ENCODE peak calls at places on chromosome 5, in five cellular contexts. K is OCI-LY7, A is cardiac fibroblast, R is uterus, D is heart left ventricle. S is an unnamed sample.

GRCh38 chr5:147690595-147690994 is 91.9 kb downstream of the JAKMIP2 start:
- DNase-seq in D (no peak), A (no peak), K (peak), R (no peak), S (no peak)

GRCh38 chr5:76537073-76537543 is 86.1 kb downstream of the F2RL2 start:
- DNase-seq in A (peak), R (no peak), K (no peak), D (no peak), S (no peak)

GRCh38 chr5:61535828-61536227 is 203.8 kb downstream of the ZSWIM6 start:
- DNase-seq in D (no peak), K (no peak), A (no peak), R (no peak), S (no peak)

GRCh38 chr5:93273176-93273575 is 307.8 kb downstream of the NR2F1-AS1 start:
- DNase-seq in A (peak), R (no peak), D (no peak), K (no peak), S (no peak)

GRCh38 chr5:167786871-167787568 is 504.4 kb upstream of the WWC1 start:
- DNase-seq in A (no peak), K (no peak), D (no peak), R (no peak), S (no peak)

GRCh38 chr5:43780586-43780985 is 177.6 kb downstream of the NNT start:
- DNase-seq in A (peak), R (no peak), K (no peak), D (no peak), S (no peak)

GRCh38 chr5:115850771-115851416 is 9.2 kb downstream of the AP3S1 start:
- DNase-seq in D (no peak), R (no peak), K (no peak), A (peak), S (no peak)

GRCh38 chr5:17440766-17441165 is 57.3 kb upstream of the TAF11L2 start:
- DNase-seq in K (no peak), R (no peak), A (no peak), D (no peak), S (no peak)

GRCh38 chr5:66660401-66660800 is 64.2 kb downstream of the MAST4 start:
- DNase-seq in A (peak), D (no peak), K (no peak), R (no peak), S (no peak)

GRCh38 chr5:67476531-67476930 is 279.9 kb upstream of the CD180 start:
- DNase-seq in A (no peak), R (no peak), K (no peak), D (no peak), S (no peak)

GRCh38 chr5:157546456-157547100 is 29.0 kb downstream of the ADAM19 start:
- DNase-seq in K (no peak), R (peak), D (peak), A (peak), S (no peak)

GRCh38 chr5:59943721-59944120 is 50.2 kb upstream of the PDE4D start:
- DNase-seq in K (no peak), D (no peak), A (no peak), R (no peak), S (no peak)

GRCh38 chr5:75324791-75325190 is 12.2 kb upstream of the HMGCR start:
- DNase-seq in K (no peak), D (no peak), A (no peak), R (no peak), S (no peak)

GRCh38 chr5:473344-474192 is 30.6 kb downstream of the EXOC3 start:
- DNase-seq in K (no peak), D (no peak), R (no peak), A (peak), S (no peak)

GRCh38 chr5:137572042-137572695 is 73.0 kb upstream of the SPOCK1 start:
- DNase-seq in K (no peak), A (no peak), D (no peak), R (no peak), S (no peak)

GRCh38 chr5:121429761-121430160 is 421.9 kb upstream of the FTMT start:
- DNase-seq in D (no peak), R (no peak), A (no peak), K (no peak), S (no peak)

GRCh38 chr5:56734066-56734766 is 81.1 kb upstream of the MAP3K1 start:
- DNase-seq in D (no peak), A (no peak), R (no peak), K (peak), S (peak)

GRCh38 chr5:37478086-37478485 is 99.0 kb downstream of the WDR70 start:
- DNase-seq in R (no peak), A (no peak), K (no peak), D (no peak), S (no peak)

GRCh38 chr5:169153405-169153804 is 147.5 kb downstream of the SLIT3 start:
- DNase-seq in R (peak), A (peak), D (no peak), K (no peak), S (no peak)

DNA sequence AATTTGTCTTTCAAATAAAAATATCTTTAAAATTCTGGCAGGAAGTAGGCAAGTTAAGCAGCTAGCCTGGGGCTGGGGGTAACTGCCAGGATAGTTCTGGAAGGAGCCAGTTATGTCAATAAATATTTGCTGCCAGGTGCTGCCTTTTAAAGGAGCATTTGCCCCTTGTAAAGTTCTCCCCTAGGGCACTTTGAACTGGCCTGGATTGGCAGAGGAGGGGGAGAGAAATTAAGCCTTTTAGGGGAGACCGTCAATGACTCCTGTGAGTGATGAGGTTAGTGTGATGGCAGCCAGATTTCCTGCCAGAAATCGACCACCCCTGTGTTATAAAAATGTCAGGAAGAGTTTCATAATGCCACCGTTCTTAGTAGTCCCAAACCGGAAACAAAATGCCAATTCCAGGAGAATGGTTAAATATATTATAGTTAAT is 89.8 kb upstream of the ELL2 start:
- DNase-seq in K (no peak), R (no peak), D (no peak), A (no peak), S (no peak)
- H3K4me3 ChIP-seq in K (no peak), R (no peak), D (no peak), A (no peak), S (no peak)

GRCh38 chr5:132495063-132495671 is 4.6 kb upstream of the IRF1 start:
- DNase-seq in D (no peak), A (no peak), K (no peak), R (no peak), S (no peak)

GRCh38 chr5:132497488-132497997 is 7.0 kb upstream of the IRF1 start:
- DNase-seq in K (peak), R (peak), D (peak), A (peak), S (no peak)

GRCh38 chr5:132496631-132497487 is 6.3 kb upstream of the IRF1 start:
- DNase-seq in R (peak), A (peak), K (peak), D (peak), S (no peak)

GRCh38 chr5:132493821-132494220 is 3.2 kb upstream of the IRF1 start:
- DNase-seq in K (no peak), R (no peak), A (no peak), D (no peak), S (no peak)

GRCh38 chr5:132495672-132496630 is 5.4 kb upstream of the IRF1 start:
- DNase-seq in R (peak), D (peak), K (peak), A (peak), S (no peak)
- TF ChIP-seq CTCF in R (peak), D (peak), K (peak), A (no peak), S (no peak)

DNA sequence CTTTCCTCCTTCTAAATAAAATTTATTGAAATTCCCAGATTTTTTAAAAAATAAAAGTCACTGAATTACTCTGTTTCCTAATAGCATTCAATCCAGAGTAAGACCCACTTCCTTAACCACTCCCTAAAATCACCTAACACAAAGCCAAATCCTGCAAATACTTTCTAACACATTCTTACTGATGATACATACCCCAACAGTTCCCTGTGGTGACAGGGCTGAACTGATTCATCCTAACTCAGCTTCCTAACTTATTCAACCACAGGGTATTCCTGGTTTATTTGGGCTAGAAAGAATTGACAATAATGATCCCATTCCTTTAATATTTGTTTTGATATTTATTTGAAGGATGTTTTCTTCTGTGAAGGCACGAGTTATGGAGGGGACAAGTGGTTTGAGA is 40.7 kb upstream of the ZNF300 start:
- DNase-seq in R (no peak), A (peak), D (no peak), K (no peak), S (no peak)
- H3K4me3 ChIP-seq in R (peak), A (peak), D (peak), K (no peak), S (peak)

GRCh38 chr5:4142842-4143241 is 547.2 kb downstream of the IRX1 start:
- DNase-seq in A (no peak), R (no peak), D (no peak), K (no peak), S (no peak)
- TF ChIP-seq CTCF in A (no peak), R (no peak), D (no peak), K (no peak), S (no peak)

DNA sequence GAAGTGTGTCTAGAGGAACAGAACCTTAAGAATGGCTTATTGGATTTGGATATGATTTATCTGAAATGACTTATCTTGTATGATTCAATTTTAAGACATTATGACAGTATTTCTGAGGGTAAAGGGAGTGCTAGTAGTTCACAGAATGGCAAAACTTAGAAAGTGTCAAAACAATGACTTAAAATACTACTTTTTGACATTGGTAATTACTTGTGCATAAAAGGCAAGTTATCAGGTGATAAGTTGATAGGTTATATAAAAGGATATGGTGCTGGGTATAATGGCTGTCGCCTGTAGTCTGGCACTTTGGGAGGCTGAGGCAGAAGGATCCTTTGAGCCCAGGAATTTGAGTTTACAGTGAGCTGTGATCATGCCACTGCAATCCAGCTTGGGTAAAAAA is 494.4 kb downstream of the CDH9 start:
- DNase-seq in D (no peak), K (no peak), A (no peak), R (no peak), S (no peak)
- H3K4me3 ChIP-seq in D (no peak), K (no peak), A (no peak), R (no peak), S (no peak)

GRCh38 chr5:142717582-142718215 is 31.8 kb upstream of the FGF1 start:
- DNase-seq in A (peak), R (peak), D (peak), K (peak), S (no peak)
- TF ChIP-seq CTCF in A (peak), R (peak), D (peak), K (peak), S (peak)

GRCh38 chr5:16253856-16254255 is 74.3 kb upstream of the MARCHF11 start:
- DNase-seq in D (no peak), K (no peak), R (no peak), A (no peak), S (no peak)
- H3K4me3 ChIP-seq in D (no peak), K (no peak), R (no peak), A (no peak), S (no peak)

DNA sequence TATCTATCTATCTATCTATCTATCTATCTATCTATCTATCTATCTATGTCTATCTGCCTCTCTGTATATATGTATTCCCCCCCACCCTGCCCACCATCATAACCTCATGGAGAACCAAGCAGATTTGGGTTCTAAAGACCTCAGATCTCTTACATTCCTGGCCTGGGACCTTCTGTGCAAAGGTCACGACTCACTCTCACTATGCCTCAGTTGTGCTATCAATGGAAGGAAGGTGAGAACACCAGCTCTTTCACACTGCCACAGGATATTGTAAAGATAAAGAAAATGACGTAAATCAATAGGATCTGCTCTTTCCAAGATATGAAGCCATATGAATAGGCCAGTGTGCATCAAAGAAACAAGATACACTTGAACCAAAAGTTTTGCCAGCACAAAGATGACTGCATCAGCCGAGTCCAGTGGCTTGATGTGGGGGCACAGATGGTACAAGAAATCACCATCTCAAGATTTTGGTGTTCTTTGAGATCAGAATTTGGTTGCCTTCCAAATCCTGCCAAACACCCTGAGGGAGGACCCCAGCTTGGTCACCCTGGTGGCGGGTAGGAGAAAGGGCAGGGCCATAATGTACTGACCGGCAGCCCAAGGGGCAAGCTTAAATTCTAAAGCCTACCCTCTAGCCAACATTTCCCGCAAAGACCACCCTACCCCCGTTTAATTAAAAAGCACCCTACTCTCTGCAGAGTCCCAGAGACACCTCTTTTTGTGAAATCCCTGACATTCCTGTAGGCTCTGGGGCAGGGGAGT is 8.4 kb upstream of the FGF1 start:
- DNase-seq in A (no peak), R (no peak), D (no peak), K (no peak), S (no peak)
- TF ChIP-seq CTCF in A (peak), R (no peak), D (no peak), K (no peak), S (peak)

DNA sequence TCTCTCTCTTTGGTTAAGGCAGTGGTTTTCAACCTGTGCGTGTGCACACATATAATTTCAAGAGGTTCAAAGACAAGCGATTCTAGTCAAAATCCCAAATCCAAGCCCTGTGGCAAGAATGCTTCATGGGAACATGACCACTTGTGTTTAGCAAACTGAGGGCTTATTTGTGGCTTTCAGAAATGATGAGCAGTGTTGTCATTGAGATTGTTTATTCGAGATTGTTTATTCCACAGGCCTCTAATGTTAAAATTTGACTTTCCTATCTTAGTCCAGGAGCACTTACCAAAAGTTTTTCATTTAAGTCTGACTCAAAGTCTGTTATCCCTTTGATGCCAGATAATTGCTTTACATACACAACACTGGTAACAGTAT is 111.1 kb upstream of the ELL2 start:
- DNase-seq in K (no peak), D (no peak), A (no peak), R (no peak), S (no peak)
- H3K4me3 ChIP-seq in K (no peak), D (no peak), A (no peak), R (no peak), S (no peak)

GRCh38 chr5:176371621-176372539 is 6.6 kb downstream of the ARL10 start:
- DNase-seq in R (no peak), K (no peak), A (no peak), D (no peak), S (no peak)
- TF ChIP-seq CTCF in R (no peak), K (no peak), A (no peak), D (no peak), S (no peak)